ENCODE peak calls at places on chromosomes 2 and 18, in seven cellular contexts. I is GM23338, G is heart right ventricle, T is cardiac muscle cell, J is mammary epithelial cell, K is right atrium auricular region, M is breast epithelium. A is an unnamed sample.

GRCh38 chr18:26579941-26580618 is 31.7 kb upstream of the KCTD1 start:
- DNase-seq in I (no peak), G (no peak), T (no peak), J (peak; percentile 92), K (no peak), M (no peak), A (peak; percentile 68)

GRCh38 chr2:181364492-181365175 is 92.6 kb upstream of the ITGA4 start:
- DNase-seq in I (no peak), G (no peak), T (peak; percentile 93), J (no peak), K (no peak), M (no peak), A (no peak)

GRCh38 chr18:54269924-54270844 is 867 bp downstream of the POLI start:
- DNase-seq in I (peak; percentile 85), G (peak; percentile 38), T (peak; percentile 62), J (peak; percentile 71), K (no peak), M (peak; percentile 26), A (no peak)

GRCh38 chr2:177738461-177739234 is 333.9 kb downstream of the PDE11A start:
- DNase-seq in I (no peak), G (no peak), T (no peak), J (no peak), K (no peak), M (no peak), A (no peak)

GRCh38 chr2:233862261-233862768 is 5.9 kb downstream of the MSL3B start:
- DNase-seq in I (peak; percentile 26), G (no peak), T (no peak), J (no peak), K (no peak), M (no peak), A (no peak)

GRCh38 chr2:46045888-46046287 is 251.3 kb upstream of the EPAS1 start:
- DNase-seq in I (no peak), G (no peak), T (no peak), J (no peak), K (no peak), M (no peak), A (no peak)

GRCh38 chr2:55154525-55155030 is 77.5 kb downstream of the CLHC1 start:
- DNase-seq in I (no peak), G (no peak), T (no peak), J (no peak), K (no peak), M (no peak), A (no peak)

GRCh38 chr2:40957508-40957907 is 505.6 kb upstream of the SLC8A1 start:
- DNase-seq in I (no peak), G (no peak), T (peak; percentile 49), J (no peak), K (no peak), M (no peak), A (no peak)

GRCh38 chr2:219469186-219469724 is 29.4 kb upstream of the GMPPA start:
- DNase-seq in I (no peak), G (no peak), T (peak; percentile 49), J (peak; percentile 79), K (no peak), M (no peak), A (peak; percentile 82)

GRCh38 chr2:205274801-205275200 is 407.5 kb upstream of the NRP2 start:
- DNase-seq in I (no peak), G (no peak), T (no peak), J (no peak), K (no peak), M (no peak), A (no peak)

GRCh38 chr18:61402761-61403160 is 69.5 kb downstream of the CDH20 start:
- DNase-seq in I (no peak), G (no peak), T (no peak), J (no peak), K (no peak), M (no peak), A (no peak)

GRCh38 chr2:117360586-117360985 is 453.9 kb upstream of the DDX18 start:
- DNase-seq in I (no peak), G (no peak), T (no peak), J (no peak), K (no peak), M (no peak), A (no peak)

GRCh38 chr2:7118606-7119503 is 201.6 kb downstream of the RNF144A start:
- DNase-seq in I (peak; percentile 61), G (no peak), T (peak; percentile 37), J (peak; percentile 11), K (no peak), M (no peak), A (peak; percentile 15)

DNA sequence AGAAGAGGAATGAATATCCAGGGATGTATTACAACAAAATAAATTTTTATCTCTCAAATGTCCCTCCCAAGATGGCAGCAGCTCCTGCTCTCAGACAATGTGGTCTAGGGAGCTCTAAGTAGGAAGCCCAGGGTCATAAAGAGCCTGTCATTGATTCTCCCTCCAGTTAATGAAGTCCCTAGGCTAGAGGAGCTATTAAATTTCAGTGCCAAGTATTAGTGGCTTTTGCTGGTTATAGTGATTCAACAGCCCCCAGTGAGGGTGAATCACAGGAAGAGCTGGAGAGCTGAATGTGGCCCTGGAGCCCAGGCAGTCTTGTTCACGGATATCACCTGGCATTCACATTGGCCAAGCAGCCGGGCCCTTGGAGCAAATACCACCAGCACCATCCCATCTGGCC is 109.8 kb upstream of the YPEL5 start:
- DNase-seq in I (no peak), G (no peak), T (no peak), J (peak; percentile 8), K (no peak), M (no peak), A (no peak)
- TF ChIP-seq CTCF in I (no peak), G (no peak), T (no peak), J (no peak), K (no peak), M (no peak), A (no peak)

DNA sequence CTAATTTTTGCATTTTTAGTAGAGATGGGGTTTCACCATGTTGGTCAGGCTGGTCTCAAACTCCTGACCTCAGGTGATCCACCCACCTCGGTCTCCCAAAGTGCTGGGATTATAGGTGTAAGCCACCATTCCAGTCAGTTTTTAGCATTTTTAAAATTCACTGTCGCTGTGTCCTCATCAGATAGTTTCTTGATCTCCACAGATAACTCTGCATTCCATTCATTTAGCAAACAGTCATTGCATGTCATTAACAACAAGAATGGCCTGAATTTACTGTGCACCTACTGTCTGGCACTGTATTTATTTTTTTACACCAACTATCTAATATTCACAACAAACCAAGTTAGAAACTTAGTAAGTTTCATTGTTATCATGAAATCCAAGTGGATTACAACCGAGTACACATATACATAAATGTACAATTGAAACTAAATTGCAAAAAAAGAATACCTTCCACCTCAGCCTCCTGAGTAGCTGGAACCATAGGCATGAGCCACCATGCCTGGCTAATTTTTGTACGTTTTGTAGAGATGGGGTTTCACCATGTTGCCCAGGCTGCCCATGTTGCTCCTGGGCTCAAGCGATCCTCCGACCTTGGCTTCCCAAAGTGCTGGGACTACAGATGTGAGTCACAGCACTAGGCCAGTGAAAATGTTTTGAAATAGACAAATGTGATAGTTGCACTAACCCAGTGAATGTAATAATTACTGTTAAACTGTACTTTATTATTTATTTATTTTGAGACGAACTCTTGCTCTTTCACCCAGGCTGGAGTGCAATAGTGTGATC is 4.3 kb downstream of the MCEE start:
- DNase-seq in I (no peak), G (no peak), T (no peak), J (no peak), K (no peak), M (no peak), A (no peak)
- H3K27ac ChIP-seq in I (no peak overlapping the region), G (no peak overlapping the region), T (no peak overlapping the region), J (no peak overlapping the region), K (no peak overlapping the region), M (no peak overlapping the region), A (peak overlapping the region; percentile 3)

GRCh38 chr2:226251661-226252060 is 548.0 kb downstream of the IRS1 start:
- DNase-seq in I (no peak), G (no peak), T (no peak), J (no peak), K (no peak), M (no peak), A (no peak)

DNA sequence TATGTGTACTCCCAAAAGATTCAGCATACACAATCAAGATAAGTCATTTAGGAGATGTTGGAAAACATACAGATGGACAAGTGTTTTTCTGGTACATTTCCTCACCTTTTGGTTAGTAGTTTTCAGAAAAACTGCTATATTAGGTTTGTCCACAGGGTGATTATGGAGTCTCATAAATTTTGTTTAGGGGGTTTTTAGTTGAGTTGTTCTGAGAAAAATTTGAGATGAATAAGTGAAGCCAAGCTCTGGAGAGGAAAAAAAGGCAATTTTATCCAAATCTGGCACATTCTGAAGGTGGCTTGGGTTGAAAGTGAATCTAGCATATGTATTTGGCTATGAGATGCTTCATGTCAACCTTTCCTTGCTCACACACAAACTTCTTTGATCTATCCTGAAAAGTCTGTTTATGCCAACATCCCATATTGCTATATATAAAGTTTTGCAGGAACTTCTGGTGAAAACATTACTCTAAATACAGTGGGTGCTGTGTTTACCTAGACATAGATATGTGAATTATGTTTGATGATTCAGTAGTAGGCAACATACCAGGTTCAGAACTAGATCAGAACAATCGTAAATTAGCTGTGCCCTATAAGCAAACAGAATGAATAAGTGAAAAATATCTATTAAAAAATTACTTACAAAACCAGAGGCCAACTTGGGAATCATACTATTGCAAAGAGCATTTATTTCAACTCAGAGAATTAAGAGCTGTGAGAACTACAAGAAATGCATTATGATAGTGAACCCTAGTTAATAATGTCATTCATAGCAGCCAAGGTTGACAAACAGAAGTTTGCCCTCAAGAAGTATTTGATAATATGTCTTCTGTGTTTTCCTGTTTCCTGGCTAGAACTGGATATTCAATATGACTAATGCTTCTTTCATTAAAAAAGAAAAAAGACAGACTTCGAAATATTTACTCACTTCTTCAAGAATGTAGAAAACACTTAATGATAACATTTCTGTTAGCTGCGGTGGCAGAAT is 552.0 kb downstream of the IRS1 start:
- DNase-seq in I (no peak), G (no peak), T (peak; percentile 40), J (peak; percentile 48), K (no peak), M (no peak), A (peak; percentile 37)
- TF ChIP-seq CTCF in I (no peak), G (no peak), T (no peak), J (no peak), K (no peak), M (no peak), A (no peak)

DNA sequence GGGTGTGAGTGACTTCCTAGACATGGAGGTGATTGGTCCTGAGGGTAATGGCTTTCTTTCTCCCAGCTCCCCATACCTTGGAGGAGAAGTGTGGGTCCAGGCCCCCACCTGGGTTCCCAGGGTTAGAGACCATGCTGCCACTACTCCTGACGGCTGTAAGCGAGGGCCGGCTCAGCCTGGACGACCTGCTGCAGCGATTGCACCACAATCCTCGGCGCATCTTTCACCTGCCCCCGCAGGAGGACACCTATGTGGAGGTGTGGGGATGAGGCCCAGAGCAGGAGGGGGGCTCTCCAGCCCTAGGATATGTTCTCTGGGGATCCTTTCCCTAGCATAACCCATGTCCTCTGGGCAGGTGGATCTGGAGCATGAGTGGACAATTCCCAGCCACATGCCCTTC is 21.8 kb downstream of the CAD start:
- DNase-seq in I (no peak), G (no peak), T (no peak), J (no peak), K (no peak), M (no peak), A (no peak)
- H3K27ac ChIP-seq in I (no peak overlapping the region), G (no peak overlapping the region), T (no peak overlapping the region), J (no peak overlapping the region), K (no peak overlapping the region), M (no peak overlapping the region), A (no peak overlapping the region)

DNA sequence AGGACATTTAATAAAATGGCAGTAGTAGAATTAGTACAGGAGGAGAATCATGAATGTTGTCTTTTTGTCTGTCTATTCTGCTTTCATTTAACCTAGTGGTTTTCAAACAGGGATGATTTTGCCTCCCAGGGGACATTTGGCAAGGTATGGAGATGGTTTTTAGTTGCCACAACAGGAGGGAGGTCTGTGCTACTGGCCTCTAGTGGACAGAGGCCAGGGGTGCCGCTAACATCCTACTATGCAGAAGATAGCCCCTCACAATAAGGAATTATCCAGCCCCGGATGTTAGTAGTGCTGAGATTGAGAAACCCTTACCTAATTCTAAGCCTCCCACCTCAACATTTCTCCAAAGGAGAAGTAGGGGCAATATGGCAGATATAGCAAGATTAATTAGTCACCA is 18.3 kb downstream of the FASTKD2 start:
- DNase-seq in I (peak; percentile 65), G (no peak), T (peak; percentile 15), J (no peak), K (no peak), M (no peak), A (no peak)
- TF ChIP-seq CTCF in I (peak; percentile 84), G (peak; percentile 48), T (peak; percentile 55), J (peak; percentile 59), K (no peak), M (no peak), A (peak; percentile 23)

A was measured in RWPE1.